ENCODE peak calls at places on chromosomes 11 and 22, in nine cellular contexts. One of them, this sample, is unnamed.

GRCh38 chr11:100866453-100866852 is 179.4 kb downstream of the ARHGAP42 start:
- DNase-seq in PC-9: no peak
- DNase-seq in bronchial epithelial cell: no peak
- DNase-seq in psoas muscle: no peak
- DNase-seq in cardiac muscle cell: no peak
- DNase-seq in GM23338: no peak
- DNase-seq in cardiac fibroblast: no peak
- DNase-seq in GM12865: peak
- DNase-seq in naive thymus-derived CD4-positive, alpha-beta T cell: no peak
- DNase-seq in this sample: no peak

GRCh38 chr11:79116600-79116999 is 324.2 kb downstream of the TENM4 start:
- DNase-seq in cardiac muscle cell: no peak
- DNase-seq in psoas muscle: no peak
- DNase-seq in GM23338: no peak
- DNase-seq in GM12865: no peak
- DNase-seq in PC-9: no peak
- DNase-seq in bronchial epithelial cell: peak
- DNase-seq in cardiac fibroblast: no peak
- DNase-seq in naive thymus-derived CD4-positive, alpha-beta T cell: no peak
- DNase-seq in this sample: no peak

GRCh38 chr22:48144318-48144717 is 1381.9 kb downstream of the TBC1D22A start:
- DNase-seq in GM12865: no peak
- DNase-seq in cardiac muscle cell: no peak
- DNase-seq in psoas muscle: no peak
- DNase-seq in naive thymus-derived CD4-positive, alpha-beta T cell: no peak
- DNase-seq in GM23338: no peak
- DNase-seq in bronchial epithelial cell: no peak
- DNase-seq in PC-9: no peak
- DNase-seq in cardiac fibroblast: no peak
- DNase-seq in this sample: no peak

GRCh38 chr11:45859661-45860140 is 12.4 kb downstream of the CRY2 start:
- DNase-seq in psoas muscle: peak
- DNase-seq in GM12865: no peak
- DNase-seq in bronchial epithelial cell: peak
- DNase-seq in naive thymus-derived CD4-positive, alpha-beta T cell: no peak
- DNase-seq in cardiac fibroblast: peak
- DNase-seq in PC-9: peak
- DNase-seq in GM23338: peak
- DNase-seq in cardiac muscle cell: peak
- DNase-seq in this sample: peak

GRCh38 chr11:61601512-61601911 is 20.6 kb upstream of the SYT7 start:
- DNase-seq in naive thymus-derived CD4-positive, alpha-beta T cell: no peak
- DNase-seq in bronchial epithelial cell: no peak
- DNase-seq in cardiac muscle cell: no peak
- DNase-seq in GM12865: no peak
- DNase-seq in PC-9: no peak
- DNase-seq in cardiac fibroblast: no peak
- DNase-seq in psoas muscle: no peak
- DNase-seq in GM23338: no peak
- DNase-seq in this sample: no peak

GRCh38 chr11:60871378-60872061 is 4.2 kb downstream of the ZP1 start:
- DNase-seq in cardiac muscle cell: peak
- DNase-seq in GM12865: no peak
- DNase-seq in PC-9: no peak
- DNase-seq in naive thymus-derived CD4-positive, alpha-beta T cell: no peak
- DNase-seq in bronchial epithelial cell: no peak
- DNase-seq in psoas muscle: peak
- DNase-seq in cardiac fibroblast: peak
- DNase-seq in GM23338: no peak
- DNase-seq in this sample: peak

GRCh38 chr11:2139118-2139490 is at the start of gene IGF2:
- DNase-seq in psoas muscle: peak
- DNase-seq in GM23338: peak
- DNase-seq in GM12865: no peak
- DNase-seq in cardiac muscle cell: no peak
- DNase-seq in PC-9: no peak
- DNase-seq in naive thymus-derived CD4-positive, alpha-beta T cell: no peak
- DNase-seq in bronchial epithelial cell: no peak
- DNase-seq in cardiac fibroblast: peak
- DNase-seq in this sample: no peak

GRCh38 chr11:1052133-1053011 is 15.9 kb upstream of the MUC6 start:
- DNase-seq in GM23338: no peak
- DNase-seq in PC-9: no peak
- DNase-seq in cardiac muscle cell: no peak
- DNase-seq in psoas muscle: peak
- DNase-seq in bronchial epithelial cell: no peak
- DNase-seq in cardiac fibroblast: no peak
- DNase-seq in GM12865: no peak
- DNase-seq in naive thymus-derived CD4-positive, alpha-beta T cell: no peak
- DNase-seq in this sample: no peak

GRCh38 chr22:19644314-19645223 is 69.7 kb upstream of the SEPTIN5 start:
- DNase-seq in cardiac muscle cell: no peak
- DNase-seq in psoas muscle: no peak
- DNase-seq in GM12865: no peak
- DNase-seq in cardiac fibroblast: no peak
- DNase-seq in bronchial epithelial cell: no peak
- DNase-seq in naive thymus-derived CD4-positive, alpha-beta T cell: no peak
- DNase-seq in PC-9: no peak
- DNase-seq in GM23338: no peak
- DNase-seq in this sample: peak
- H3K4me3 ChIP-seq in cardiac muscle cell: no peak
- H3K4me3 ChIP-seq in psoas muscle: no peak
- H3K4me3 ChIP-seq in GM12865: no peak
- H3K4me3 ChIP-seq in cardiac fibroblast: no peak
- H3K4me3 ChIP-seq in bronchial epithelial cell: no peak
- H3K4me3 ChIP-seq in naive thymus-derived CD4-positive, alpha-beta T cell: no peak
- H3K4me3 ChIP-seq in PC-9: no peak
- H3K4me3 ChIP-seq in GM23338: no peak
- H3K4me3 ChIP-seq in this sample: no peak

GRCh38 chr11:130031945-130032344 is 29.3 kb upstream of the PRDM10 start:
- DNase-seq in GM12865: no peak
- DNase-seq in bronchial epithelial cell: peak
- DNase-seq in naive thymus-derived CD4-positive, alpha-beta T cell: no peak
- DNase-seq in cardiac muscle cell: no peak
- DNase-seq in psoas muscle: no peak
- DNase-seq in GM23338: no peak
- DNase-seq in cardiac fibroblast: no peak
- DNase-seq in PC-9: no peak
- DNase-seq in this sample: no peak
- H3K4me3 ChIP-seq in GM12865: no peak
- H3K4me3 ChIP-seq in bronchial epithelial cell: no peak
- H3K4me3 ChIP-seq in naive thymus-derived CD4-positive, alpha-beta T cell: no peak
- H3K4me3 ChIP-seq in cardiac muscle cell: no peak
- H3K4me3 ChIP-seq in psoas muscle: no peak
- H3K4me3 ChIP-seq in GM23338: no peak
- H3K4me3 ChIP-seq in cardiac fibroblast: no peak
- H3K4me3 ChIP-seq in PC-9: no peak
- H3K4me3 ChIP-seq in this sample: no peak

GRCh38 chr11:131910491-131911387 is 540.3 kb downstream of the NTM start:
- DNase-seq in GM23338: peak
- DNase-seq in PC-9: no peak
- DNase-seq in cardiac fibroblast: peak
- DNase-seq in naive thymus-derived CD4-positive, alpha-beta T cell: no peak
- DNase-seq in cardiac muscle cell: peak
- DNase-seq in GM12865: no peak
- DNase-seq in bronchial epithelial cell: no peak
- DNase-seq in psoas muscle: no peak
- DNase-seq in this sample: peak
- H3K4me3 ChIP-seq in GM23338: peak
- H3K4me3 ChIP-seq in PC-9: no peak
- H3K4me3 ChIP-seq in cardiac fibroblast: peak
- H3K4me3 ChIP-seq in naive thymus-derived CD4-positive, alpha-beta T cell: no peak
- H3K4me3 ChIP-seq in cardiac muscle cell: peak
- H3K4me3 ChIP-seq in GM12865: peak
- H3K4me3 ChIP-seq in bronchial epithelial cell: peak
- H3K4me3 ChIP-seq in psoas muscle: peak
- H3K4me3 ChIP-seq in this sample: peak

DNA sequence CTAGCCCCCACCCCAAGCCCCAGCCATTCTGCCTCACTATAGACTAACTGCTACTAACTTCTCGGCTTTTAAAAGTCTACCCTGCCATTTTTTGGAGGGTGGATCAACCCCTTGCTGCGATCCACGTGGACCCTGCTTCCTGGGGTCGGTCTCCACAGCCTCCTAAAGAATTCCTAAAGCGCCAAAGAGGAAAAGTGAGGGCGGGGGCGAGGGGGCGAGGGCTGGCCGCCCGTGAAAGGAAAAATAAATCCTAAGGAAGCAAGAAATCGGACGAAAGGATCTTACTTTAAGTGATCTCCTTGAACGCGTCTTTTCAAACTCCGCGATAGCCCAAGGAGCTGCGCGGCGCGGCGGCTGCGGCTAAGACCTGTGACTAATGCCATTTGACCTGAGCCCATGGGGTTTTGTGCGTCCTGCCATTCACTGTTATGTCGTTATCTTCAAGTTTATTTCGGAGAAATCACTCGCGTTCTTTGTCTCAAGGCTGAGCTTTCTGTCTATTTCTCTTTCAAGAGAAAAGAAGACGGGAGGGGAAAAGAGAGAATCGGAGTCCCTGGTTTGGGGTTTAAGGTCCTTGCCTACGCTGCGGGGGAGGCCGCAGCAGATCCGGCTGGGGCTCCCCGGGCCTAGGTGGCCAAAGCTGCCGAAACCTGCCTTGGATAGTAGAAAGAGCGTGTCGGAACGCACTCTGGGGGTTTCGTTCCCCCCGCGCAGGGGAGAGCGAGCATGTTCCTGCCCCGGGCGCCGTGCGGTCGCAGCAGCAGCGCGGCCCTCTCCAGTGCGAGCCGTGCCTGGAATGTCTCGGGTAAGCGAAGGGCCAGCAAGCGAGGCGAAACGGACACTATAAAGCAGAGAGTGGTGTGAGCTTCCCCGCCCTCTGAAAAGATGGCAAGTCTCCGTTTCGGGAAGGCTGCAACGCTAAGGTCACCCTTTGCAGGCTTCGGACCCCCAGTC is 2.8 kb upstream of the DBX1 start:
- DNase-seq in bronchial epithelial cell: no peak
- DNase-seq in cardiac fibroblast: peak
- DNase-seq in cardiac muscle cell: peak
- DNase-seq in PC-9: no peak
- DNase-seq in naive thymus-derived CD4-positive, alpha-beta T cell: no peak
- DNase-seq in GM23338: peak
- DNase-seq in psoas muscle: no peak
- DNase-seq in GM12865: no peak
- DNase-seq in this sample: peak
- H3K4me3 ChIP-seq in bronchial epithelial cell: no peak
- H3K4me3 ChIP-seq in cardiac fibroblast: peak
- H3K4me3 ChIP-seq in cardiac muscle cell: peak
- H3K4me3 ChIP-seq in PC-9: no peak
- H3K4me3 ChIP-seq in naive thymus-derived CD4-positive, alpha-beta T cell: peak
- H3K4me3 ChIP-seq in GM23338: peak
- H3K4me3 ChIP-seq in psoas muscle: peak
- H3K4me3 ChIP-seq in GM12865: no peak
- H3K4me3 ChIP-seq in this sample: no peak

GRCh38 chr22:37426532-37427127 is 649 bp downstream of the ELFN2 start:
- DNase-seq in PC-9: no peak
- DNase-seq in GM12865: no peak
- DNase-seq in cardiac fibroblast: no peak
- DNase-seq in GM23338: no peak
- DNase-seq in psoas muscle: no peak
- DNase-seq in bronchial epithelial cell: no peak
- DNase-seq in naive thymus-derived CD4-positive, alpha-beta T cell: no peak
- DNase-seq in cardiac muscle cell: no peak
- DNase-seq in this sample: no peak
- H3K4me3 ChIP-seq in PC-9: peak
- H3K4me3 ChIP-seq in GM12865: no peak
- H3K4me3 ChIP-seq in cardiac fibroblast: peak
- H3K4me3 ChIP-seq in GM23338: peak
- H3K4me3 ChIP-seq in psoas muscle: no peak
- H3K4me3 ChIP-seq in bronchial epithelial cell: peak
- H3K4me3 ChIP-seq in naive thymus-derived CD4-positive, alpha-beta T cell: peak
- H3K4me3 ChIP-seq in cardiac muscle cell: peak
- H3K4me3 ChIP-seq in this sample: peak

GRCh38 chr11:108768964-108769363 is 104.1 kb downstream of the DDX10 start:
- DNase-seq in bronchial epithelial cell: no peak
- DNase-seq in cardiac muscle cell: no peak
- DNase-seq in psoas muscle: no peak
- DNase-seq in GM12865: no peak
- DNase-seq in naive thymus-derived CD4-positive, alpha-beta T cell: no peak
- DNase-seq in cardiac fibroblast: no peak
- DNase-seq in PC-9: no peak
- DNase-seq in GM23338: no peak
- DNase-seq in this sample: no peak

GRCh38 chr11:108766596-108767173 is 101.8 kb downstream of the DDX10 start:
- DNase-seq in cardiac muscle cell: peak
- DNase-seq in bronchial epithelial cell: peak
- DNase-seq in psoas muscle: no peak
- DNase-seq in GM23338: no peak
- DNase-seq in PC-9: no peak
- DNase-seq in cardiac fibroblast: no peak
- DNase-seq in naive thymus-derived CD4-positive, alpha-beta T cell: no peak
- DNase-seq in GM12865: no peak
- DNase-seq in this sample: no peak

GRCh38 chr11:108774037-108774436 is 109.2 kb downstream of the DDX10 start:
- DNase-seq in GM23338: no peak
- DNase-seq in cardiac muscle cell: no peak
- DNase-seq in cardiac fibroblast: no peak
- DNase-seq in naive thymus-derived CD4-positive, alpha-beta T cell: no peak
- DNase-seq in PC-9: no peak
- DNase-seq in bronchial epithelial cell: no peak
- DNase-seq in GM12865: no peak
- DNase-seq in psoas muscle: no peak
- DNase-seq in this sample: no peak

DNA sequence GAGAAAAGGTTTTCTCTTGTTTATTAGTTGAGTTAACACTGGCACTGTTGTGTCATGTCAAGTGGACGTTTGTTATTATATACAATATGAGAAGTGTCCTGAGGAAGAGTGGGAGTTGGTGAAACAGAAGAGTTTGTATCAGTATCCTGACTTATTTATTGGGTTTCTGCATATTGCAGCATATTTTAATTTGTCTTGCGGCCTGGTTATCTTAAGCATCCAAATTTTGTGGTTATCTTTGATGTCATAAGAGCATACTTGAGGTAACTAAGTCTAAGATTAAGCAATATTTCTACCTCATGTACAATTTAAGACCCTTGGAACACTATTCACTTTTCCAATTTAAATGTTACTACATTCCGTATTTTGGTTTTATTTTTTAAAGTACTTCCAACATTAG is 103.5 kb downstream of the DDX10 start:
- DNase-seq in GM12865: no peak
- DNase-seq in psoas muscle: no peak
- DNase-seq in cardiac muscle cell: peak
- DNase-seq in bronchial epithelial cell: no peak
- DNase-seq in GM23338: no peak
- DNase-seq in cardiac fibroblast: peak
- DNase-seq in PC-9: no peak
- DNase-seq in naive thymus-derived CD4-positive, alpha-beta T cell: no peak
- DNase-seq in this sample: peak
- H3K4me3 ChIP-seq in GM12865: no peak
- H3K4me3 ChIP-seq in psoas muscle: no peak
- H3K4me3 ChIP-seq in cardiac muscle cell: no peak
- H3K4me3 ChIP-seq in bronchial epithelial cell: no peak
- H3K4me3 ChIP-seq in GM23338: no peak
- H3K4me3 ChIP-seq in cardiac fibroblast: no peak
- H3K4me3 ChIP-seq in PC-9: no peak
- H3K4me3 ChIP-seq in naive thymus-derived CD4-positive, alpha-beta T cell: no peak
- H3K4me3 ChIP-seq in this sample: no peak

GRCh38 chr11:6681505-6681904 is 1.6 kb downstream of the MRPL17 start:
- DNase-seq in cardiac fibroblast: no peak
- DNase-seq in psoas muscle: no peak
- DNase-seq in GM23338: no peak
- DNase-seq in bronchial epithelial cell: no peak
- DNase-seq in cardiac muscle cell: no peak
- DNase-seq in naive thymus-derived CD4-positive, alpha-beta T cell: no peak
- DNase-seq in GM12865: no peak
- DNase-seq in PC-9: no peak
- DNase-seq in this sample: peak
- H3K4me3 ChIP-seq in cardiac fibroblast: no peak
- H3K4me3 ChIP-seq in psoas muscle: peak
- H3K4me3 ChIP-seq in GM23338: peak
- H3K4me3 ChIP-seq in bronchial epithelial cell: no peak
- H3K4me3 ChIP-seq in cardiac muscle cell: peak
- H3K4me3 ChIP-seq in naive thymus-derived CD4-positive, alpha-beta T cell: no peak
- H3K4me3 ChIP-seq in GM12865: peak
- H3K4me3 ChIP-seq in PC-9: no peak
- H3K4me3 ChIP-seq in this sample: peak